ENCODE peak calls at places on chromosomes 16 and 17, in six cellular contexts. D is astrocyte of the cerebellum, T is BE2C, R is lung, C is lower leg skin, K is SK-N-SH. E is an unnamed sample.

GRCh38 chr17:7351665-7352558 is at the start of gene KCTD11:
- DNase-seq in D (peak; percentile 58), K (peak; percentile 89), C (peak; percentile 84), T (peak; percentile 58), R (peak; percentile 91), E (no peak)

GRCh38 chr17:32820440-32820839 is 56.5 kb downstream of the MYO1D start:
- DNase-seq in R (no peak), C (no peak), T (no peak), K (no peak), D (no peak), E (no peak)

GRCh38 chr17:46194393-46195216 is 1.4 kb upstream of the KANSL1 start:
- DNase-seq in C (no peak), K (peak; percentile 58), D (no peak), T (peak; percentile 26), R (no peak), E (peak; percentile 30)

GRCh38 chr17:67281053-67281452 is 36.1 kb upstream of the HELZ start:
- DNase-seq in D (no peak), T (peak; percentile 21), C (no peak), R (no peak), K (no peak), E (no peak)

GRCh38 chr16:19429271-19429670 is 11.6 kb downstream of the TMC5 start:
- DNase-seq in K (no peak), R (peak; percentile 42), T (no peak), D (no peak), C (no peak), E (no peak)

GRCh38 chr16:72934661-72935403 is 113.1 kb downstream of the ZFHX3 start:
- DNase-seq in K (no peak), R (no peak), D (no peak), C (no peak), T (no peak), E (no peak)

GRCh38 chr17:309361-309888 is 43.2 kb downstream of the RPH3AL start:
- DNase-seq in R (no peak), D (no peak), K (peak; percentile 86), T (peak; percentile 40), C (no peak), E (no peak)

GRCh38 chr17:49045376-49045775 is 48.2 kb downstream of the IGF2BP1 start:
- DNase-seq in C (no peak), R (no peak), K (no peak), D (no peak), T (no peak), E (no peak)

GRCh38 chr16:84009282-84009681 is 33.3 kb downstream of the SLC38A8 start:
- DNase-seq in R (no peak), T (no peak), K (no peak), D (no peak), C (no peak), E (no peak)

GRCh38 chr16:12553191-12553590 is 250.5 kb downstream of the CPPED1 start:
- DNase-seq in R (no peak), T (no peak), C (peak; percentile 47), K (no peak), D (no peak), E (no peak)

GRCh38 chr17:28735242-28735722 is 6.7 kb downstream of the NEK8 start:
- DNase-seq in C (no peak), K (no peak), T (no peak), D (no peak), R (no peak), E (no peak)

GRCh38 chr17:50144845-50145531 is 5.5 kb downstream of the PPP1R9B start:
- DNase-seq in D (no peak), C (no peak), K (no peak), R (no peak), T (no peak), E (no peak)

GRCh38 chr16:22670044-22670536 is 143.9 kb upstream of the HS3ST2 start:
- DNase-seq in D (no peak), T (no peak), K (no peak), C (no peak), R (no peak), E (no peak)

GRCh38 chr17:77327566-77328463 is 187.0 kb downstream of the SEC14L1 start:
- DNase-seq in K (peak; percentile 28), C (no peak), T (no peak), D (no peak), R (peak; percentile 27), E (no peak)

GRCh38 chr17:42598905-42599304 is 10.3 kb downstream of the RETREG3 start:
- DNase-seq in K (no peak), C (no peak), T (peak; percentile 60), R (no peak), D (no peak), E (no peak)

GRCh38 chr17:50127661-50128361 is 2.1 kb downstream of the SAMD14 start:
- DNase-seq in T (no peak), R (no peak), D (no peak), C (no peak), K (no peak), E (no peak)

GRCh38 chr16:847681-848445 is 47.3 kb upstream of the GNG13 start:
- DNase-seq in T (no peak), K (no peak), D (no peak), C (no peak), R (no peak), E (no peak)

GRCh38 chr16:50816901-50817555 is 75.1 kb downstream of the CYLD start:
- DNase-seq in D (no peak), T (no peak), C (no peak), K (no peak), R (no peak), E (no peak)

GRCh38 chr17:57874434-57875108 is 24.7 kb upstream of the MRPS23 start:
- DNase-seq in D (peak; percentile 87), T (peak; percentile 76), R (peak; percentile 48), C (no peak), K (peak; percentile 84), E (no peak)

GRCh38 chr16:87874639-87875472 is 5.5 kb upstream of the SLC7A5 start:
- DNase-seq in R (no peak), T (no peak), K (no peak), D (no peak), C (no peak), E (no peak)

GRCh38 chr16:69187891-69188451 is 1.0 kb downstream of the SNTB2 start:
- DNase-seq in D (no peak), T (peak; percentile 38), R (peak; percentile 41), C (peak; percentile 30), K (no peak), E (no peak)

GRCh38 chr17:66964930-66965800 is 658 bp downstream of the CACNG4 start:
- DNase-seq in D (no peak), R (no peak), K (peak; percentile 99), T (peak; percentile 86), C (no peak), E (no peak)

GRCh38 chr16:50266337-50267091 is at the start of gene ADCY7:
- DNase-seq in K (peak; percentile 85), R (peak; percentile 61), D (peak; percentile 32), T (peak; percentile 86), C (no peak), E (no peak)

GRCh38 chr17:67434061-67434525 is 57.0 kb downstream of the PITPNC1 start:
- DNase-seq in D (no peak), T (no peak), K (no peak), C (peak; percentile 21), R (peak; percentile 36), E (no peak)

GRCh38 chr16:11456741-11457140 is 111.5 kb downstream of the RMI2 start:
- DNase-seq in K (no peak), D (no peak), C (no peak), T (no peak), R (no peak), E (no peak)

GRCh38 chr16:11460820-11461594 is 115.7 kb downstream of the RMI2 start:
- DNase-seq in T (no peak), C (no peak), R (no peak), D (no peak), K (no peak), E (no peak)

GRCh38 chr16:11461595-11461990 is 116.3 kb downstream of the RMI2 start:
- DNase-seq in K (no peak), T (no peak), D (no peak), C (no peak), R (no peak), E (no peak)

GRCh38 chr16:11462036-11462435 is 116.8 kb downstream of the RMI2 start:
- DNase-seq in R (no peak), D (no peak), K (no peak), C (no peak), T (no peak), E (no peak)

GRCh38 chr16:11459722-11460121 is 114.5 kb downstream of the RMI2 start:
- DNase-seq in T (no peak), R (no peak), C (no peak), D (no peak), K (no peak), E (no peak)
- H3K4me3 ChIP-seq in T (no peak overlapping the region), R (no peak overlapping the region), C (no peak overlapping the region), D (no peak overlapping the region), K (no peak overlapping the region), E (no peak overlapping the region)

GRCh38 chr17:59558953-59559352 is 6.5 kb upstream of the DHX40 start:
- DNase-seq in C (no peak), R (no peak), T (no peak), K (peak; percentile 42), D (no peak), E (no peak)
- TF ChIP-seq CTCF in C (no peak), R (no peak), T (peak; percentile 40), K (peak; percentile 69), D (no peak), E (peak; percentile 24)

DNA sequence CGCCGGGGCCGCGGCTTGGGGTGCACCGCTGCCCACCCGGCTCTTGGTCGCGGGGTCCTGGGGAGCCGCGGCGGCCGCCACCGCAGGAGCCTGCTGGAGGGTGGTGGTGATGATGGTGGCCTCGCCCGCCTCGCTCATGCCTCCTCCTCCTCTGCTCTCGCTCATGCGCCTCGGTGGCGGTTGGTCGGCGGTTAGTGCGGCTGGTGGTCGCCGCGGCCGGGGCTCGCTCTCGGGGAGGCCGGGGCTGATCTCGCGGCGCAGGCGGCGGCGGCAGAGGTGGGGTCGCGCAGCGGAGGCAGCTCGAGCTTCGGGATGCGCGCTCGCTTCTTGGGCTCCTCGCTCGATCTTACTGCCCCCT is 41.6 kb downstream of the AHSP start:
- DNase-seq in R (no peak), C (no peak), T (no peak), D (no peak), K (peak; percentile 18), E (no peak)
- H3K4me3 ChIP-seq in R (peak overlapping the region; percentile 5), C (no peak overlapping the region), T (no peak overlapping the region), D (no peak overlapping the region), K (no peak overlapping the region), E (no peak overlapping the region)

GRCh38 chr17:74430706-74431567 is 951 bp upstream of the GPRC5C start:
- DNase-seq in C (peak; percentile 66), R (peak; percentile 86), T (peak; percentile 47), D (peak; percentile 55), K (peak; percentile 72), E (no peak)
- TF ChIP-seq CTCF in C (no peak), R (no peak), T (no peak), D (no peak), K (no peak), E (no peak)

E was measured in Panc1.